ENCODE peak calls at places on chromosomes 3 and 15, in four cellular contexts. Q is foreskin keratinocyte, D is B cell, G is osteocyte. U is an unnamed sample.

GRCh38 chr3:2713923-2714322 is 396.3 kb downstream of the IL5RA start:
- DNase-seq in G (no peak), Q (no peak), D (no peak), U (no peak)

GRCh38 chr3:32222950-32223349 is 15.5 kb upstream of the CMTM8 start:
- DNase-seq in D (no peak), G (no peak), Q (no peak), U (no peak)

GRCh38 chr15:96326551-96327154 is 3.8 kb upstream of the NR2F2 start:
- DNase-seq in D (no peak), G (no peak), Q (peak), U (no peak)

GRCh38 chr15:64151727-64152506 is at the start of gene SNX22:
- DNase-seq in Q (no peak), G (no peak), D (peak), U (no peak)

GRCh38 chr3:33437556-33438283 is 2.5 kb downstream of the UBP1 start:
- DNase-seq in Q (peak), G (no peak), D (no peak), U (no peak)

GRCh38 chr3:29410660-29411405 is 130.0 kb downstream of the RBMS3 start:
- DNase-seq in G (no peak), D (no peak), Q (no peak), U (no peak)

GRCh38 chr3:5122741-5123706 is 932 bp downstream of the ARL8B start:
- DNase-seq in G (no peak), D (no peak), Q (peak), U (peak)

GRCh38 chr3:43389388-43390254 is 103.3 kb downstream of the SNRK start:
- DNase-seq in D (no peak), G (no peak), Q (peak), U (no peak)

GRCh38 chr3:28933337-28933736 is 347.5 kb upstream of the RBMS3 start:
- DNase-seq in G (no peak), Q (no peak), D (no peak), U (no peak)

U was measured in neural crest cell.